ENCODE peak calls at places on chromosomes 12 and 14, in eight cellular contexts. One of them, this sample, is unnamed.

GRCh38 chr14:50359631-50360030 is 37.0 kb downstream of the CDKL1 start:
- DNase-seq in H1: no peak
- DNase-seq in left ventricle myocardium inferior: no peak
- DNase-seq in AG04450: no peak
- DNase-seq in body of pancreas: no peak
- DNase-seq in HFFc6: no peak
- DNase-seq in CD8-positive, alpha-beta T cell: no peak
- DNase-seq in thoracic aorta: no peak
- DNase-seq in this sample: no peak

GRCh38 chr14:99574099-99574880 is 29.7 kb downstream of the CCDC85C start:
- DNase-seq in H1: peak
- DNase-seq in left ventricle myocardium inferior: peak
- DNase-seq in AG04450: peak
- DNase-seq in body of pancreas: peak
- DNase-seq in HFFc6: peak
- DNase-seq in CD8-positive, alpha-beta T cell: no peak
- DNase-seq in thoracic aorta: no peak
- DNase-seq in this sample: no peak

GRCh38 chr14:101827286-101827685 is 65.8 kb downstream of the PPP2R5C start:
- DNase-seq in H1: no peak
- DNase-seq in left ventricle myocardium inferior: no peak
- DNase-seq in AG04450: no peak
- DNase-seq in body of pancreas: no peak
- DNase-seq in HFFc6: no peak
- DNase-seq in CD8-positive, alpha-beta T cell: no peak
- DNase-seq in thoracic aorta: no peak
- DNase-seq in this sample: no peak

GRCh38 chr12:53530056-53530455 is 22.8 kb upstream of the NPFF start:
- DNase-seq in H1: no peak
- DNase-seq in left ventricle myocardium inferior: no peak
- DNase-seq in AG04450: no peak
- DNase-seq in body of pancreas: no peak
- DNase-seq in HFFc6: no peak
- DNase-seq in CD8-positive, alpha-beta T cell: no peak
- DNase-seq in thoracic aorta: no peak
- DNase-seq in this sample: no peak

GRCh38 chr12:111248221-111248620 is 120.7 kb downstream of the PHETA1 start:
- DNase-seq in H1: no peak
- DNase-seq in left ventricle myocardium inferior: no peak
- DNase-seq in AG04450: no peak
- DNase-seq in body of pancreas: peak
- DNase-seq in HFFc6: no peak
- DNase-seq in CD8-positive, alpha-beta T cell: no peak
- DNase-seq in thoracic aorta: no peak
- DNase-seq in this sample: no peak

GRCh38 chr14:98177551-98177950 is 1094.4 kb downstream of the BCL11B start:
- DNase-seq in H1: no peak
- DNase-seq in left ventricle myocardium inferior: no peak
- DNase-seq in AG04450: no peak
- DNase-seq in body of pancreas: no peak
- DNase-seq in HFFc6: no peak
- DNase-seq in CD8-positive, alpha-beta T cell: no peak
- DNase-seq in thoracic aorta: no peak
- DNase-seq in this sample: no peak

GRCh38 chr14:52825085-52825484 is 33.7 kb upstream of the GNPNAT1 start:
- DNase-seq in H1: no peak
- DNase-seq in left ventricle myocardium inferior: no peak
- DNase-seq in AG04450: no peak
- DNase-seq in body of pancreas: no peak
- DNase-seq in HFFc6: no peak
- DNase-seq in CD8-positive, alpha-beta T cell: no peak
- DNase-seq in thoracic aorta: no peak
- DNase-seq in this sample: no peak

GRCh38 chr14:24298892-24299254 is 707 bp downstream of the DHRS1 start:
- DNase-seq in H1: no peak
- DNase-seq in left ventricle myocardium inferior: no peak
- DNase-seq in AG04450: peak
- DNase-seq in body of pancreas: no peak
- DNase-seq in HFFc6: peak
- DNase-seq in CD8-positive, alpha-beta T cell: no peak
- DNase-seq in thoracic aorta: no peak
- DNase-seq in this sample: no peak

GRCh38 chr12:64746663-64747062 is 12.5 kb downstream of the GNS start:
- DNase-seq in H1: no peak
- DNase-seq in left ventricle myocardium inferior: no peak
- DNase-seq in AG04450: no peak
- DNase-seq in body of pancreas: no peak
- DNase-seq in HFFc6: no peak
- DNase-seq in CD8-positive, alpha-beta T cell: no peak
- DNase-seq in thoracic aorta: no peak
- DNase-seq in this sample: no peak

GRCh38 chr14:103887170-103887501 is 39.8 kb upstream of the PPP1R13B start:
- DNase-seq in H1: no peak
- DNase-seq in left ventricle myocardium inferior: no peak
- DNase-seq in AG04450: no peak
- DNase-seq in body of pancreas: no peak
- DNase-seq in HFFc6: no peak
- DNase-seq in CD8-positive, alpha-beta T cell: no peak
- DNase-seq in thoracic aorta: no peak
- DNase-seq in this sample: no peak

GRCh38 chr14:79534703-79535353 is 676.5 kb downstream of the DIO2 start:
- DNase-seq in H1: no peak
- DNase-seq in left ventricle myocardium inferior: no peak
- DNase-seq in AG04450: no peak
- DNase-seq in body of pancreas: peak
- DNase-seq in HFFc6: no peak
- DNase-seq in CD8-positive, alpha-beta T cell: no peak
- DNase-seq in thoracic aorta: no peak
- DNase-seq in this sample: no peak

GRCh38 chr12:28563286-28563685 is 373.0 kb downstream of the CCDC91 start:
- DNase-seq in H1: no peak
- DNase-seq in left ventricle myocardium inferior: no peak
- DNase-seq in AG04450: no peak
- DNase-seq in body of pancreas: no peak
- DNase-seq in HFFc6: no peak
- DNase-seq in CD8-positive, alpha-beta T cell: no peak
- DNase-seq in thoracic aorta: no peak
- DNase-seq in this sample: no peak

GRCh38 chr12:57372233-57372632 is 58.6 kb downstream of the R3HDM2 start:
- DNase-seq in H1: no peak
- DNase-seq in left ventricle myocardium inferior: no peak
- DNase-seq in AG04450: no peak
- DNase-seq in body of pancreas: peak
- DNase-seq in HFFc6: no peak
- DNase-seq in CD8-positive, alpha-beta T cell: no peak
- DNase-seq in thoracic aorta: no peak
- DNase-seq in this sample: no peak

GRCh38 chr12:116894913-116895312 is 13.7 kb upstream of the HRK start:
- DNase-seq in H1: no peak
- DNase-seq in left ventricle myocardium inferior: no peak
- DNase-seq in AG04450: no peak
- DNase-seq in body of pancreas: no peak
- DNase-seq in HFFc6: no peak
- DNase-seq in CD8-positive, alpha-beta T cell: no peak
- DNase-seq in thoracic aorta: no peak
- DNase-seq in this sample: no peak

GRCh38 chr14:73463411-73463810 is 5.1 kb upstream of the NUMB start:
- DNase-seq in H1: no peak
- DNase-seq in left ventricle myocardium inferior: no peak
- DNase-seq in AG04450: peak
- DNase-seq in body of pancreas: peak
- DNase-seq in HFFc6: peak
- DNase-seq in CD8-positive, alpha-beta T cell: no peak
- DNase-seq in thoracic aorta: peak
- DNase-seq in this sample: peak

GRCh38 chr14:50299585-50299984 is 12.4 kb downstream of the L2HGDH start:
- DNase-seq in H1: no peak
- DNase-seq in left ventricle myocardium inferior: no peak
- DNase-seq in AG04450: no peak
- DNase-seq in body of pancreas: no peak
- DNase-seq in HFFc6: no peak
- DNase-seq in CD8-positive, alpha-beta T cell: no peak
- DNase-seq in thoracic aorta: no peak
- DNase-seq in this sample: no peak

GRCh38 chr12:47964102-47964723 is 817 bp downstream of the TMEM106C start:
- DNase-seq in H1: no peak
- DNase-seq in left ventricle myocardium inferior: no peak
- DNase-seq in AG04450: no peak
- DNase-seq in body of pancreas: peak
- DNase-seq in HFFc6: no peak
- DNase-seq in CD8-positive, alpha-beta T cell: no peak
- DNase-seq in thoracic aorta: peak
- DNase-seq in this sample: no peak

GRCh38 chr14:33876274-33876673 is 74.6 kb downstream of the EGLN3 start:
- DNase-seq in H1: no peak
- DNase-seq in left ventricle myocardium inferior: no peak
- DNase-seq in AG04450: no peak
- DNase-seq in body of pancreas: no peak
- DNase-seq in HFFc6: no peak
- DNase-seq in CD8-positive, alpha-beta T cell: no peak
- DNase-seq in thoracic aorta: no peak
- DNase-seq in this sample: no peak

GRCh38 chr12:2783936-2784600 is 10.7 kb upstream of the FKBP4 start:
- DNase-seq in H1: no peak
- DNase-seq in left ventricle myocardium inferior: peak
- DNase-seq in AG04450: no peak
- DNase-seq in body of pancreas: peak
- DNase-seq in HFFc6: peak
- DNase-seq in CD8-positive, alpha-beta T cell: peak
- DNase-seq in thoracic aorta: no peak
- DNase-seq in this sample: peak
- TF ChIP-seq CTCF in H1: peak
- TF ChIP-seq CTCF in left ventricle myocardium inferior: peak
- TF ChIP-seq CTCF in AG04450: peak
- TF ChIP-seq CTCF in body of pancreas: peak
- TF ChIP-seq CTCF in HFFc6: peak
- TF ChIP-seq CTCF in CD8-positive, alpha-beta T cell: peak
- TF ChIP-seq CTCF in thoracic aorta: peak
- TF ChIP-seq CTCF in this sample: peak

DNA sequence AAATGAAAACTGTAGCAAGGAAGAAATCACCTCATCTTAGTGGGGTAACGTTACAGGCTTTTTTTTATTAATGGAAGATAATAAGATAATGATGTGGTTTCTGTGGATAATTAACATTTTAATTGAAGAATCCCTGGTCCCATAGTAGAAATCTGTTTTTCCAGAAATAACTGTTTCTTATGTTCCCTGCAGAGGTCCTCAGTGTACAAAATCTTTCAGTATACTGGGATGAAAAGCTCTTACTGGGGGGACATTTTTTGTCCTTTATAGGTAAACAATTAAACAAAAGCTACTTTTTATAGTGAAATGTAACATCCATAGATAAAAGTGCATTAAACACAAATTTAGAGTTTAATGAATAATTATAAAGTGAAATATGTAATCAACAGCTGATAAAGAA is 312.2 kb downstream of the ATXN7L3B start:
- DNase-seq in H1: no peak
- DNase-seq in left ventricle myocardium inferior: no peak
- DNase-seq in AG04450: no peak
- DNase-seq in body of pancreas: no peak
- DNase-seq in HFFc6: no peak
- DNase-seq in CD8-positive, alpha-beta T cell: no peak
- DNase-seq in thoracic aorta: no peak
- DNase-seq in this sample: no peak
- TF ChIP-seq CTCF in H1: no peak
- TF ChIP-seq CTCF in left ventricle myocardium inferior: no peak
- TF ChIP-seq CTCF in AG04450: peak
- TF ChIP-seq CTCF in body of pancreas: no peak
- TF ChIP-seq CTCF in HFFc6: peak
- TF ChIP-seq CTCF in CD8-positive, alpha-beta T cell: no peak
- TF ChIP-seq CTCF in thoracic aorta: no peak
- TF ChIP-seq CTCF in this sample: no peak

GRCh38 chr12:56346663-56347062 is 8.0 kb downstream of the IL23A start:
- DNase-seq in H1: no peak
- DNase-seq in left ventricle myocardium inferior: no peak
- DNase-seq in AG04450: no peak
- DNase-seq in body of pancreas: no peak
- DNase-seq in HFFc6: no peak
- DNase-seq in CD8-positive, alpha-beta T cell: no peak
- DNase-seq in thoracic aorta: no peak
- DNase-seq in this sample: no peak
- TF ChIP-seq CTCF in H1: peak
- TF ChIP-seq CTCF in left ventricle myocardium inferior: no peak
- TF ChIP-seq CTCF in AG04450: no peak
- TF ChIP-seq CTCF in body of pancreas: no peak
- TF ChIP-seq CTCF in HFFc6: peak
- TF ChIP-seq CTCF in CD8-positive, alpha-beta T cell: no peak
- TF ChIP-seq CTCF in thoracic aorta: no peak
- TF ChIP-seq CTCF in this sample: no peak

GRCh38 chr12:12356886-12357696 is at the start of gene BORCS5:
- DNase-seq in H1: peak
- DNase-seq in left ventricle myocardium inferior: peak
- DNase-seq in AG04450: peak
- DNase-seq in body of pancreas: peak
- DNase-seq in HFFc6: peak
- DNase-seq in CD8-positive, alpha-beta T cell: peak
- DNase-seq in thoracic aorta: peak
- DNase-seq in this sample: peak
- TF ChIP-seq CTCF in H1: peak
- TF ChIP-seq CTCF in left ventricle myocardium inferior: peak
- TF ChIP-seq CTCF in AG04450: no peak
- TF ChIP-seq CTCF in body of pancreas: peak
- TF ChIP-seq CTCF in HFFc6: peak
- TF ChIP-seq CTCF in CD8-positive, alpha-beta T cell: peak
- TF ChIP-seq CTCF in thoracic aorta: peak
- TF ChIP-seq CTCF in this sample: peak